ENCODE peak calls at places on chromosome 10, in eight cellular contexts. M, S, Q, L, G, B, T and X are unnamed samples.

GRCh38 chr10:42801135-42801534 is 18.5 kb downstream of the BMS1 start:
- DNase-seq in T (no peak), L (no peak), S (no peak), G (no peak), M (no peak), B (no peak), Q (no peak), X (no peak)

GRCh38 chr10:78205457-78205856 is 171.8 kb downstream of the RPS24 start:
- DNase-seq in M (no peak), S (no peak), L (no peak), G (no peak), Q (no peak), T (no peak), B (no peak), X (peak)

GRCh38 chr10:1316107-1316805 is 260.1 kb downstream of the WDR37 start:
- DNase-seq in G (no peak), Q (no peak), L (no peak), M (no peak), S (no peak), T (no peak), B (no peak), X (no peak)

GRCh38 chr10:129690248-129691070 is 223.4 kb downstream of the MGMT start:
- DNase-seq in G (no peak), B (no peak), S (no peak), M (no peak), Q (no peak), L (no peak), T (no peak), X (no peak)

GRCh38 chr10:110802551-110803238 is 69.0 kb upstream of the PDCD4 start:
- DNase-seq in T (peak), L (peak), G (peak), M (peak), S (peak), Q (peak), B (peak), X (peak)

GRCh38 chr10:38118072-38118807 is 24.1 kb downstream of the ZNF37A start:
- DNase-seq in B (peak), Q (no peak), M (no peak), S (no peak), G (peak), T (peak), L (no peak), X (no peak)

GRCh38 chr10:76274933-76275332 is 843.5 kb downstream of the LRMDA start:
- DNase-seq in Q (no peak), S (no peak), B (no peak), G (no peak), M (no peak), L (no peak), T (no peak), X (no peak)

GRCh38 chr10:25701651-25702050 is 232.4 kb upstream of the MYO3A start:
- DNase-seq in Q (no peak), M (no peak), B (no peak), T (no peak), S (no peak), L (no peak), G (no peak), X (no peak)

GRCh38 chr10:114021135-114021534 is 22.5 kb upstream of the ADRB1 start:
- DNase-seq in L (no peak), S (no peak), Q (no peak), M (no peak), G (no peak), B (no peak), T (no peak), X (no peak)

GRCh38 chr10:111116211-111116610 is 39.4 kb downstream of the ADRA2A start:
- DNase-seq in S (no peak), G (no peak), Q (no peak), M (no peak), B (no peak), L (no peak), T (no peak), X (no peak)

GRCh38 chr10:126563361-126563760 is 107.1 kb downstream of the C10orf90 start:
- DNase-seq in M (no peak), Q (no peak), B (no peak), G (no peak), L (no peak), T (no peak), S (no peak), X (no peak)

GRCh38 chr10:36385693-36386092 is 739.7 kb upstream of the ANKRD30A start:
- DNase-seq in Q (no peak), G (no peak), B (no peak), M (no peak), L (no peak), T (no peak), S (no peak), X (no peak)

GRCh38 chr10:113802997-113803396 is 50.9 kb downstream of the DCLRE1A start:
- DNase-seq in G (no peak), T (no peak), S (no peak), Q (no peak), L (no peak), M (no peak), B (no peak), X (no peak)

GRCh38 chr10:43219848-43220247 is 47.0 kb downstream of the RASGEF1A start:
- DNase-seq in L (no peak), T (no peak), B (no peak), S (no peak), G (no peak), M (no peak), Q (no peak), X (no peak)

GRCh38 chr10:11525503-11525902 is 85.9 kb downstream of the USP6NL start:
- DNase-seq in L (no peak), S (no peak), G (peak), Q (peak), M (no peak), T (no peak), B (no peak), X (no peak)

GRCh38 chr10:73625004-73625883 is 16.0 kb downstream of the MYOZ1 start:
- DNase-seq in G (peak), L (peak), S (no peak), M (no peak), Q (no peak), B (no peak), T (peak), X (no peak)

GRCh38 chr10:16030562-16030961 is 170.3 kb upstream of the MINDY3 start:
- DNase-seq in L (no peak), Q (no peak), G (no peak), B (no peak), T (no peak), S (no peak), M (no peak), X (no peak)

GRCh38 chr10:124590216-124591122 is 128.8 kb downstream of the LHPP start:
- DNase-seq in G (no peak), M (no peak), Q (no peak), B (no peak), L (no peak), S (no peak), T (no peak), X (no peak)

GRCh38 chr10:101493782-101494281 is 94.2 kb downstream of the POLL start:
- DNase-seq in G (no peak), M (no peak), L (no peak), Q (no peak), T (no peak), S (no peak), B (no peak), X (no peak)

GRCh38 chr10:34766256-34766580 is 48.9 kb downstream of the PARD3 start:
- DNase-seq in Q (no peak), T (no peak), B (no peak), M (no peak), L (no peak), G (peak), S (no peak), X (no peak)

GRCh38 chr10:102279104-102279503 is 33.8 kb downstream of the GBF1 start:
- DNase-seq in Q (no peak), L (no peak), B (no peak), S (no peak), T (no peak), G (no peak), M (no peak), X (no peak)

GRCh38 chr10:111200505-111201186 is 123.8 kb downstream of the ADRA2A start:
- DNase-seq in L (no peak), M (no peak), T (no peak), S (no peak), Q (no peak), G (no peak), B (no peak), X (no peak)

GRCh38 chr10:124481717-124482116 is 20.1 kb downstream of the LHPP start:
- DNase-seq in Q (no peak), M (no peak), L (no peak), G (no peak), S (no peak), T (no peak), B (no peak), X (no peak)

GRCh38 chr10:129345763-129346162 is 121.3 kb upstream of the MGMT start:
- DNase-seq in L (no peak), Q (no peak), T (no peak), G (no peak), S (no peak), B (no peak), M (no peak), X (no peak)

GRCh38 chr10:96250349-96250748 is 21.0 kb downstream of the BLNK start:
- DNase-seq in B (no peak), G (no peak), T (no peak), Q (no peak), M (no peak), S (no peak), L (no peak), X (no peak)

GRCh38 chr10:58796242-58796641 is 283.6 kb downstream of the BICC1 start:
- DNase-seq in T (peak), L (no peak), Q (no peak), B (no peak), G (peak), S (no peak), M (no peak), X (no peak)

GRCh38 chr10:7817984-7818294 is 366 bp upstream of the TAF3 start:
- DNase-seq in M (no peak), T (no peak), S (no peak), B (no peak), G (no peak), Q (no peak), L (no peak), X (no peak)

GRCh38 chr10:82206831-82207230 is 331.8 kb downstream of the NRG3 start:
- DNase-seq in Q (no peak), S (no peak), M (no peak), L (no peak), T (no peak), B (no peak), G (peak), X (no peak)

GRCh38 chr10:26642896-26643653 is 54.4 kb upstream of the PDSS1 start:
- DNase-seq in T (no peak), B (no peak), G (no peak), L (no peak), M (no peak), Q (no peak), S (no peak), X (peak)

GRCh38 chr10:34859170-34859569 is 44.1 kb upstream of the PARD3 start:
- DNase-seq in Q (no peak), S (no peak), L (peak), B (no peak), M (no peak), T (peak), G (peak), X (no peak)

GRCh38 chr10:125005312-125006187 is 63.6 kb downstream of the ZRANB1 start:
- DNase-seq in T (no peak), M (no peak), G (no peak), B (no peak), Q (peak), L (no peak), S (no peak), X (no peak)

GRCh38 chr10:12638103-12638502 is 288.8 kb downstream of the CAMK1D start:
- DNase-seq in Q (no peak), T (peak), G (no peak), B (peak), M (no peak), S (no peak), L (no peak), X (peak)

GRCh38 chr10:106661133-106661766 is 503.3 kb downstream of the SORCS1 start:
- DNase-seq in Q (no peak), S (no peak), M (no peak), G (no peak), L (no peak), T (no peak), B (no peak), X (no peak)

GRCh38 chr10:1270490-1270889 is 214.3 kb downstream of the WDR37 start:
- DNase-seq in T (no peak), G (no peak), S (no peak), Q (no peak), L (no peak), M (no peak), B (no peak), X (no peak)

GRCh38 chr10:71084818-71085126 is 127.6 kb upstream of the UNC5B start:
- DNase-seq in T (no peak), B (no peak), M (no peak), L (no peak), S (no peak), Q (no peak), G (no peak), X (no peak)

GRCh38 chr10:122126763-122127659 is 138.0 kb downstream of the TACC2 start:
- DNase-seq in M (peak), Q (peak), T (peak), S (no peak), B (peak), G (peak), L (peak), X (no peak)

GRCh38 chr10:61779950-61780659 is 117.4 kb downstream of the CABCOCO1 start:
- DNase-seq in G (peak), B (no peak), M (peak), L (peak), T (peak), Q (peak), S (peak), X (peak)

GRCh38 chr10:5945203-5945534 is 32.2 kb downstream of the IL15RA start:
- DNase-seq in G (no peak), M (no peak), L (no peak), Q (peak), S (no peak), B (no peak), T (no peak), X (no peak)

GRCh38 chr10:5946786-5947185 is 30.6 kb downstream of the IL15RA start:
- DNase-seq in Q (no peak), S (no peak), B (no peak), G (no peak), M (no peak), T (no peak), L (no peak), X (no peak)

GRCh38 chr10:5944389-5945202 is 32.7 kb downstream of the IL15RA start:
- DNase-seq in G (peak), T (peak), B (peak), S (no peak), L (peak), Q (peak), M (peak), X (no peak)

GRCh38 chr10:5947471-5948207 is 29.7 kb downstream of the IL15RA start:
- DNase-seq in G (no peak), M (no peak), L (no peak), B (no peak), T (no peak), Q (no peak), S (no peak), X (no peak)

GRCh38 chr10:5945561-5946418 is 31.6 kb downstream of the IL15RA start:
- DNase-seq in S (no peak), Q (peak), B (peak), L (peak), M (peak), T (peak), G (peak), X (no peak)
- H3K4me3 ChIP-seq in S (no peak), Q (peak), B (peak), L (no peak), M (no peak), T (no peak), G (peak), X (no peak)

DNA sequence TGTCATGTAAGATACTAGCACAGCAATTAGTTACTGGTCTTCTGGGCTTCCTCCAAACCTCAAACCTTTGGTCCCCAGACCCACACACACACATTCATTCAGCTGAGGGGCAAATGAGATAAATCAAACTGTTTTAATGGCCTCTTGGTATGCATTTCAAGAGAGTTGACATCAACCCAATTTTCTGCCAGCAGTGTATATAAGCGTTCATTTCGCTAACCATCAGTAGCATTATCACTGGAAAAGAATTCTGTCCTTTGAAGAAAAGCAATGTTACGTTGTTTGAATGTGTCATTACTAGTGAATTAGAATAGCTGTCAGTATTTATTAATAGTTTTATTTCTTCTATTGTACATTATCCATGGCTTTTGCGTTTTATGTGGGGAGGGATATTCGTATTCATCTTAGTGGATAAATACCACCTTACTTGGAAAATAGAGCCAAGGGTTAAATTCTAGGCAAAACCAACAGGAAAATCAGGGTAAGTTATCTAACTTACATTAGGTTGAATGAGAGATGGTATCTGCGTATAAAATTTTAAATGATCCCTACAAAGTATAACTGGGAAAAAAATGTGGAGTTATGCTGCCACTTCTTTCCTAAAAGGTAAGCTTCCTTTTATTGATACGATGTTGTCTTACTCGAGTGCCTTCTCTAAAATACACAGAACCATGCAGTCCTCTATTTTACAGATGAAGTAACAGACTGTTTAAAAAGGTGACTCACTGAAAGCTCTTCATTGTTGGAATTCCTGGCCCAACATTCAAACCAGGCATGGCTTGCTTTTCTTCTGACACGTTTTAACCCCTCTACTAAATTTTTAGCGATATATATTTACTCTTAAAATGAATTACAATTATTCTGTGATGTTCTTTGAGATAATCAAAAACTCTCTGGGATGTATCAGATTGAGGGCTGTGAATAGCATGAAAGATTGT is 2.0 kb upstream of the ZMYND11 start:
- DNase-seq in Q (no peak), T (peak), L (peak), M (peak), G (peak), S (no peak), B (no peak), X (no peak)
- H3K4me3 ChIP-seq in Q (peak), T (peak), L (peak), M (peak), G (peak), S (no peak), B (peak), X (no peak)

DNA sequence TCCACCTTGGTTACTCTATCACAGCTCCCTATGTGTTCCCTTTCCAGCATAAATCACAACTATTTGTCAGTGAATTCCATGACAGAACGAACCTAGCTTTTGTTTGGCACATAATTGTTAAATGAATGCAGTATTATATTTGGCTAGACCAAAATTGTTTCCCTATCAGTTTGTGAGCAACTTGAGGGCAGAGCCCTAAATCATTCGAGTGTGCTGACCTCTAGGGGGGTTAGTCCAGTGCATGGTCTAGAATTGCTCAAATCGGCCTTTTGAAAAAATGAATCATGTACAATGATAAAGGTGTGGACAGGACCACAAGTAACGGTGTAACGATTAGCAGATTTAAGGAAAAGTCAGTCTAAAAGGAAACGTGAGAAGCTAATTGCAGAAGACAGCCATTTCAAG is 475 bp upstream of the NRBF2 start:
- DNase-seq in Q (no peak), L (no peak), S (no peak), B (no peak), M (no peak), T (no peak), G (no peak), X (no peak)
- H3K4me3 ChIP-seq in Q (peak), L (no peak), S (peak), B (no peak), M (peak), T (no peak), G (peak), X (peak)

GRCh38 chr10:60352105-60352504 is 37.6 kb downstream of the ANK3 start:
- DNase-seq in M (no peak), T (no peak), Q (no peak), S (no peak), G (no peak), B (no peak), L (no peak), X (no peak)

GRCh38 chr10:60349426-60349825 is 40.2 kb downstream of the ANK3 start:
- DNase-seq in G (no peak), Q (no peak), L (no peak), M (no peak), T (no peak), B (no peak), S (no peak), X (no peak)

GRCh38 chr10:60351191-60351853 is 38.4 kb downstream of the ANK3 start:
- DNase-seq in T (no peak), B (no peak), L (no peak), G (no peak), S (no peak), M (no peak), Q (no peak), X (no peak)

GRCh38 chr10:60350400-60350799 is 39.3 kb downstream of the ANK3 start:
- DNase-seq in M (no peak), Q (no peak), T (peak), B (no peak), L (no peak), G (peak), S (no peak), X (no peak)

GRCh38 chr10:60353519-60354258 is 36.0 kb downstream of the ANK3 start:
- DNase-seq in Q (no peak), T (peak), S (no peak), L (peak), M (no peak), B (no peak), G (peak), X (no peak)
- H3K4me3 ChIP-seq in Q (no peak), T (no peak), S (no peak), L (no peak), M (no peak), B (no peak), G (no peak), X (no peak)

GRCh38 chr10:86329093-86329710 is 37.4 kb downstream of the GRID1 start:
- DNase-seq in L (no peak), G (no peak), M (no peak), S (no peak), T (no peak), Q (no peak), B (no peak), X (no peak)

GRCh38 chr10:86330778-86331763 is 35.5 kb downstream of the GRID1 start:
- DNase-seq in S (no peak), B (no peak), M (no peak), L (no peak), T (no peak), Q (no peak), G (no peak), X (no peak)

GRCh38 chr10:86329896-86330680 is 36.5 kb downstream of the GRID1 start:
- DNase-seq in G (no peak), B (no peak), L (no peak), S (no peak), Q (no peak), T (no peak), M (no peak), X (no peak)

GRCh38 chr10:86325158-86325557 is 41.4 kb downstream of the GRID1 start:
- DNase-seq in G (no peak), B (no peak), L (no peak), T (no peak), S (no peak), Q (no peak), M (no peak), X (no peak)

GRCh38 chr10:86327954-86328705 is 38.5 kb downstream of the GRID1 start:
- DNase-seq in T (no peak), B (no peak), S (no peak), M (no peak), G (no peak), Q (no peak), L (no peak), X (no peak)
- H3K4me3 ChIP-seq in T (no peak), B (no peak), S (no peak), M (no peak), G (no peak), Q (no peak), L (no peak), X (no peak)